ENCODE peak calls at places on chromosome 1, in four cellular contexts. One of them, this sample, is unnamed.

GRCh38 chr1:40182956-40183710 is 21.9 kb downstream of the RLF start:
- DNase-seq in A549: no peak
- DNase-seq in H1: no peak
- DNase-seq in HepG2: peak
- DNase-seq in this sample: peak

GRCh38 chr1:31570906-31571305 is 5.4 kb upstream of the TINAGL1 start:
- DNase-seq in A549: no peak
- DNase-seq in H1: no peak
- DNase-seq in HepG2: no peak
- DNase-seq in this sample: no peak

GRCh38 chr1:27488523-27489138 is 1.3 kb downstream of the WASF2 start:
- DNase-seq in A549: no peak
- DNase-seq in H1: no peak
- DNase-seq in HepG2: no peak
- DNase-seq in this sample: peak

GRCh38 chr1:205604825-205605544 is 26.8 kb downstream of the ELK4 start:
- DNase-seq in A549: no peak
- DNase-seq in H1: no peak
- DNase-seq in HepG2: no peak
- DNase-seq in this sample: no peak

GRCh38 chr1:117676615-117677130 is 70.8 kb downstream of the TENT5C start:
- DNase-seq in A549: no peak
- DNase-seq in H1: no peak
- DNase-seq in HepG2: no peak
- DNase-seq in this sample: no peak

GRCh38 chr1:67460648-67461500 is 30.7 kb upstream of the SERBP1 start:
- DNase-seq in A549: no peak
- DNase-seq in H1: no peak
- DNase-seq in HepG2: no peak
- DNase-seq in this sample: no peak

GRCh38 chr1:3066250-3066711 is 2.7 kb upstream of the PRDM16 start:
- DNase-seq in A549: no peak
- DNase-seq in H1: no peak
- DNase-seq in HepG2: peak
- DNase-seq in this sample: no peak

GRCh38 chr1:67484492-67484891 is 54.3 kb upstream of the SERBP1 start:
- DNase-seq in A549: no peak
- DNase-seq in H1: no peak
- DNase-seq in HepG2: no peak
- DNase-seq in this sample: no peak

GRCh38 chr1:168081373-168082007 is 55.2 kb downstream of the GPR161 start:
- DNase-seq in A549: no peak
- DNase-seq in H1: no peak
- DNase-seq in HepG2: no peak
- DNase-seq in this sample: peak

GRCh38 chr1:62280150-62280549 is 39.1 kb downstream of the KANK4 start:
- DNase-seq in A549: no peak
- DNase-seq in H1: no peak
- DNase-seq in HepG2: no peak
- DNase-seq in this sample: no peak

GRCh38 chr1:214720561-214720960 is 117.6 kb downstream of the CENPF start:
- DNase-seq in A549: no peak
- DNase-seq in H1: no peak
- DNase-seq in HepG2: no peak
- DNase-seq in this sample: peak

GRCh38 chr1:114979278-114979891 is 50.2 kb upstream of the TSHB start:
- DNase-seq in A549: peak
- DNase-seq in H1: no peak
- DNase-seq in HepG2: peak
- DNase-seq in this sample: peak

GRCh38 chr1:236354330-236355147 is 39.5 kb upstream of the EDARADD start:
- DNase-seq in A549: no peak
- DNase-seq in H1: no peak
- DNase-seq in HepG2: no peak
- DNase-seq in this sample: no peak

GRCh38 chr1:65440915-65441314 is 20.4 kb downstream of the LEPR start:
- DNase-seq in A549: no peak
- DNase-seq in H1: no peak
- DNase-seq in HepG2: no peak
- DNase-seq in this sample: no peak

GRCh38 chr1:23720256-23720995 is 22.8 kb upstream of the ELOA start:
- DNase-seq in A549: no peak
- DNase-seq in H1: no peak
- DNase-seq in HepG2: no peak
- DNase-seq in this sample: peak

GRCh38 chr1:156014829-156015228 is 5.9 kb downstream of the SSR2 start:
- DNase-seq in A549: no peak
- DNase-seq in H1: no peak
- DNase-seq in HepG2: no peak
- DNase-seq in this sample: no peak

GRCh38 chr1:116712510-116712909 is 41.7 kb upstream of the CD2 start:
- DNase-seq in A549: no peak
- DNase-seq in H1: no peak
- DNase-seq in HepG2: no peak
- DNase-seq in this sample: no peak

GRCh38 chr1:14742181-14742980 is 143.9 kb downstream of the KAZN start:
- DNase-seq in A549: peak
- DNase-seq in H1: peak
- DNase-seq in HepG2: peak
- DNase-seq in this sample: peak

GRCh38 chr1:7534061-7534825 is 236.9 kb upstream of the VAMP3 start:
- DNase-seq in A549: no peak
- DNase-seq in H1: no peak
- DNase-seq in HepG2: no peak
- DNase-seq in this sample: no peak

GRCh38 chr1:221418346-221418745 is 323.5 kb downstream of the DUSP10 start:
- DNase-seq in A549: no peak
- DNase-seq in H1: no peak
- DNase-seq in HepG2: no peak
- DNase-seq in this sample: peak

GRCh38 chr1:203147376-203147775 is 19.9 kb downstream of the ADORA1 start:
- DNase-seq in A549: no peak
- DNase-seq in H1: no peak
- DNase-seq in HepG2: no peak
- DNase-seq in this sample: no peak

GRCh38 chr1:167746988-167747655 is 25.3 kb downstream of the MPZL1 start:
- DNase-seq in A549: no peak
- DNase-seq in H1: no peak
- DNase-seq in HepG2: no peak
- DNase-seq in this sample: no peak

GRCh38 chr1:94741510-94741909 is 78.6 kb upstream of the SLC44A3 start:
- DNase-seq in A549: no peak
- DNase-seq in H1: no peak
- DNase-seq in HepG2: no peak
- DNase-seq in this sample: no peak

GRCh38 chr1:11130406-11130805 is 30.7 kb upstream of the EXOSC10 start:
- DNase-seq in A549: no peak
- DNase-seq in H1: no peak
- DNase-seq in HepG2: no peak
- DNase-seq in this sample: no peak

GRCh38 chr1:33237579-33237978 is 18.7 kb upstream of the ZNF362 start:
- DNase-seq in A549: no peak
- DNase-seq in H1: no peak
- DNase-seq in HepG2: no peak
- DNase-seq in this sample: no peak

GRCh38 chr1:155971910-155972809 is 6.2 kb downstream of the ARHGEF2 start:
- DNase-seq in A549: no peak
- DNase-seq in H1: no peak
- DNase-seq in HepG2: no peak
- DNase-seq in this sample: no peak

GRCh38 chr1:167198518-167199133 is 22.1 kb upstream of the POU2F1 start:
- DNase-seq in A549: no peak
- DNase-seq in H1: no peak
- DNase-seq in HepG2: no peak
- DNase-seq in this sample: no peak

GRCh38 chr1:30317921-30318320 is 405.5 kb downstream of the MATN1 start:
- DNase-seq in A549: no peak
- DNase-seq in H1: no peak
- DNase-seq in HepG2: no peak
- DNase-seq in this sample: no peak

GRCh38 chr1:94125551-94126514 is 4.9 kb upstream of the ABCA4 start:
- DNase-seq in A549: no peak
- DNase-seq in H1: no peak
- DNase-seq in HepG2: peak
- DNase-seq in this sample: no peak

GRCh38 chr1:110686188-110686587 is 11.4 kb upstream of the KCNA3 start:
- DNase-seq in A549: no peak
- DNase-seq in H1: no peak
- DNase-seq in HepG2: no peak
- DNase-seq in this sample: no peak

GRCh38 chr1:86648255-86648654 is 56.1 kb upstream of the SH3GLB1 start:
- DNase-seq in A549: no peak
- DNase-seq in H1: no peak
- DNase-seq in HepG2: no peak
- DNase-seq in this sample: peak

GRCh38 chr1:181501612-181502011 is 18.3 kb downstream of the CACNA1E start:
- DNase-seq in A549: no peak
- DNase-seq in H1: no peak
- DNase-seq in HepG2: no peak
- DNase-seq in this sample: no peak

GRCh38 chr1:181499825-181500224 is 16.5 kb downstream of the CACNA1E start:
- DNase-seq in A549: no peak
- DNase-seq in H1: no peak
- DNase-seq in HepG2: no peak
- DNase-seq in this sample: no peak

GRCh38 chr1:181506563-181507353 is 23.4 kb downstream of the CACNA1E start:
- DNase-seq in A549: no peak
- DNase-seq in H1: no peak
- DNase-seq in HepG2: no peak
- DNase-seq in this sample: no peak

GRCh38 chr1:181504294-181505115 is 21.2 kb downstream of the CACNA1E start:
- DNase-seq in A549: peak
- DNase-seq in H1: peak
- DNase-seq in HepG2: peak
- DNase-seq in this sample: peak

GRCh38 chr1:181503130-181503810 is 20.0 kb downstream of the CACNA1E start:
- DNase-seq in A549: no peak
- DNase-seq in H1: no peak
- DNase-seq in HepG2: no peak
- DNase-seq in this sample: peak
- TF ChIP-seq MAFK in A549: no peak
- TF ChIP-seq MAFK in H1: no peak
- TF ChIP-seq MAFK in HepG2: no peak
- TF ChIP-seq MAFK in this sample: no peak

DNA sequence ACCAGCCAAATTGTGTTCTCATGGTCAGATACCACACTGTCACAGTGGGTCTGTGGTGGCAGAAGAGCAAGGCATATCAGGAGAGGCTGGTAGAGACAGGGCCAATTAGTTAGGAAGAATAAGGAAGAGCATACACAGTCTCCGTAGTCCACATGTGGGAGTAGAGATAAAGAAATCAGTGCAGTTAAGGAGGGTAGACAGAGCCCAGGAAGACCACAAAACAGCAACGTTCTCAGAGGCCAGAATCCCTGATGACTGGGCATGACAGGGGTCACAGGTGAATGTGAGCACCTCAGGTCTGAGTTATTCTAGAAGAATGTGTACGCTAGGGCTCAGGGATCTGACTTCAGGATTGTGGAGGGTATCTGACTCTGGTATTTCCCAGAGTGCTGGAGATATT is 31.7 kb downstream of the CD48 start:
- DNase-seq in A549: no peak
- DNase-seq in H1: no peak
- DNase-seq in HepG2: no peak
- DNase-seq in this sample: no peak
- TF ChIP-seq MAFK in A549: no peak
- TF ChIP-seq MAFK in H1: no peak
- TF ChIP-seq MAFK in HepG2: no peak
- TF ChIP-seq MAFK in this sample: no peak

GRCh38 chr1:28833396-28833795 is 21.4 kb downstream of the OPRD1 start:
- DNase-seq in A549: no peak
- DNase-seq in H1: no peak
- DNase-seq in HepG2: no peak
- DNase-seq in this sample: no peak

GRCh38 chr1:28835237-28835650 is 23.3 kb downstream of the OPRD1 start:
- DNase-seq in A549: no peak
- DNase-seq in H1: no peak
- DNase-seq in HepG2: no peak
- DNase-seq in this sample: no peak

GRCh38 chr1:28836421-28836956 is 24.5 kb downstream of the OPRD1 start:
- DNase-seq in A549: no peak
- DNase-seq in H1: no peak
- DNase-seq in HepG2: no peak
- DNase-seq in this sample: no peak

GRCh38 chr1:28832966-28833365 is 21.0 kb downstream of the OPRD1 start:
- DNase-seq in A549: no peak
- DNase-seq in H1: no peak
- DNase-seq in HepG2: no peak
- DNase-seq in this sample: no peak

GRCh38 chr1:28830814-28831213 is 18.8 kb downstream of the OPRD1 start:
- DNase-seq in A549: no peak
- DNase-seq in H1: no peak
- DNase-seq in HepG2: no peak
- DNase-seq in this sample: no peak
- TF ChIP-seq MAFK in A549: no peak
- TF ChIP-seq MAFK in H1: no peak
- TF ChIP-seq MAFK in HepG2: no peak
- TF ChIP-seq MAFK in this sample: no peak

DNA sequence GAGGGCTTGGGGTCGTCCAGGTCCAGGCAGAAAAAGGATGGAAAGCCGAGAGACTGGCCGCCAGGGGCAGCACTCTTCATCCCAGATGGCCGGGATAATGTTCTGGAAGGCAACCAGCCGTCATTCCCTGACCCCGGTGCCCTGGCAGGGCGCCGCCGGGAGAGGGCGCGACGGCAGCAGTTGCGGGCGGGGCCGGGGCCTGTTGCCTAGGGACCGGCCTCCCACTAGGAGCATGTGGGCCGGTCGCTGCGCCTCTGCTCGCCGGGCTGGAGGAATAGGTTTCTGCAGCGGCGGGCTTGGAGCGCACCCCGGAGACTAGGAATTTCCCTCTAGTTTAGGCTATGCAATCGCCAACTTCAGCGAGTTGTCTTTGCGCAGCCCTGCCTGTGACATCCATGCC is 11.0 kb downstream of the DMRTB1 start:
- DNase-seq in A549: peak
- DNase-seq in H1: peak
- DNase-seq in HepG2: peak
- DNase-seq in this sample: peak
- TF ChIP-seq MAFK in A549: no peak
- TF ChIP-seq MAFK in H1: no peak
- TF ChIP-seq MAFK in HepG2: no peak
- TF ChIP-seq MAFK in this sample: no peak

GRCh38 chr1:164263540-164263939 is 295.4 kb upstream of the PBX1 start:
- DNase-seq in A549: no peak
- DNase-seq in H1: no peak
- DNase-seq in HepG2: no peak
- DNase-seq in this sample: no peak
- TF ChIP-seq MAFK in A549: no peak
- TF ChIP-seq MAFK in H1: no peak
- TF ChIP-seq MAFK in HepG2: no peak
- TF ChIP-seq MAFK in this sample: no peak

GRCh38 chr1:17891205-17892110 is 136.3 kb downstream of the ACTL8 start:
- DNase-seq in A549: no peak
- DNase-seq in H1: no peak
- DNase-seq in HepG2: no peak
- DNase-seq in this sample: no peak
- TF ChIP-seq MAFK in A549: peak
- TF ChIP-seq MAFK in H1: no peak
- TF ChIP-seq MAFK in HepG2: peak
- TF ChIP-seq MAFK in this sample: peak